ENCODE peak calls at places on chromosomes 2 and 18, in eight cellular contexts. Q, Z, D, P, F, B, N and C are unnamed samples.

GRCh38 chr2:37837576-37838335 is 87.3 kb upstream of the RMDN2 start:
- DNase-seq in P (no peak), Q (no peak), N (no peak), F (no peak), D (peak), B (no peak), Z (no peak), C (peak)

GRCh38 chr2:238897122-238897880 is 49.4 kb downstream of the TWIST2 start:
- DNase-seq in F (no peak), Q (no peak), Z (no peak), P (no peak), B (peak), D (peak), N (no peak), C (no peak)

GRCh38 chr2:19971691-19972090 is 18.2 kb downstream of the WDR35 start:
- DNase-seq in P (no peak), B (no peak), F (no peak), N (no peak), Q (no peak), D (no peak), Z (no peak), C (no peak)

GRCh38 chr2:239804161-239805042 is 220.7 kb downstream of the NDUFA10 start:
- DNase-seq in P (no peak), N (peak), Q (no peak), Z (no peak), F (no peak), D (peak), B (no peak), C (no peak)

GRCh38 chr18:63319383-63320040 is at the start of gene BCL2:
- DNase-seq in B (no peak), P (no peak), Q (no peak), Z (no peak), F (peak), D (peak), N (no peak), C (peak)

GRCh38 chr2:37711308-37711731 is 39.9 kb upstream of the CDC42EP3 start:
- DNase-seq in N (no peak), Z (peak), Q (no peak), B (no peak), D (no peak), P (no peak), F (peak), C (peak)

GRCh38 chr2:223262946-223263345 is 211.0 kb downstream of the KCNE4 start:
- DNase-seq in F (peak), B (peak), P (no peak), N (no peak), D (no peak), Z (peak), Q (no peak), C (no peak)

GRCh38 chr18:2903006-2903405 is 56.2 kb downstream of the EMILIN2 start:
- DNase-seq in Q (peak), F (no peak), P (no peak), B (no peak), Z (no peak), D (peak), N (no peak), C (peak)

GRCh38 chr2:196798980-196799379 is 503 bp downstream of the GTF3C3 start:
- DNase-seq in B (no peak), F (no peak), N (no peak), Z (no peak), D (no peak), P (no peak), Q (no peak), C (no peak)
- TF ChIP-seq EP300 in B (no peak), F (no peak), N (no peak), Z (no peak), D (no peak), P (no peak), Q (no peak), C (no peak)

GRCh38 chr2:159073256-159073655 is 104.8 kb downstream of the TANC1 start:
- DNase-seq in F (no peak), Q (no peak), N (no peak), D (no peak), P (no peak), B (no peak), Z (no peak), C (no peak)
- TF ChIP-seq EP300 in F (no peak), Q (no peak), N (no peak), D (no peak), P (no peak), B (no peak), Z (no peak), C (no peak)

DNA sequence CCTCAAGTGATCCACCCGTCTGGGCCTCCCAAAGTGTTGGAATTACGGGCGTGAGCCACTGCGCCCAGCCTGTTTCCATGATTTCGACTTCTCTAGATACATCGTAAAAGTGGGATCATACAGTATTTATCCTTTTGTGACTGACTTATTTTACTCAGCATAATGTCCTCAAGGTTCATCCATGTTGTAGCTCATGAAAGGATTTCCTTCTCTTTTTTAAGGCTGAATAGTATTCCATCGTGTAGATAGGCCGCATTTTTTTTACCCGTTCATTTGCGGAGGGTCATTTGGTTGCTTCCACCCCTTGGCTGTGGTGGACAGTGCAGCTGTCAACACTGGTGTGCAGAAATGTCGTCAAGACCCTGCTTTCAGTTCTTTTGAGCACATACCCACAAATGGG is 48.8 kb upstream of the SMAD7 start:
- DNase-seq in N (no peak), D (no peak), B (no peak), Z (no peak), Q (no peak), F (no peak), P (no peak), C (no peak)
- TF ChIP-seq EP300 in N (no peak), D (no peak), B (no peak), Z (no peak), Q (no peak), F (no peak), P (no peak), C (no peak)

DNA sequence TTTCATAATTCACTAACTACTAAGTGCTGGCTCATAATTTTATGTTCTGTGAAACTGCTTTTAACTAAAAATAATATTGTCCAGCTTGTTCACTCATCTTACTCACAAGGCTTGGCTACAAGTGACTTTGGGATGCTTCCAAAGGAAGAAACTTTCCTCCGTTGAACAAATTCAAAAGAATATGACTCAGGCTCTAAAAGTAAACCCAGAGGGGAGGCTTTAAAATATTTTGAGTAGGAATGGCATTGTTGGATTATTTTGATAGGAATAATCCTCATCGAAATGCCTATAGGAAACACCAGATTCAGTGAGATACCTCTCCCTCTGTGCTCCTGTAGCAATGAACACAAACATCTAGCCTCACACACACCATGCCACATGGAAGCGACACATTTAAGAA is 25.2 kb upstream of the TLK1 start:
- DNase-seq in D (no peak), N (no peak), B (no peak), P (no peak), F (no peak), Q (no peak), Z (no peak), C (no peak)
- TF ChIP-seq EP300 in D (no peak), N (no peak), B (no peak), P (no peak), F (no peak), Q (no peak), Z (no peak), C (no peak)

GRCh38 chr2:73856214-73856613 is 27.5 kb downstream of the STAMBP start:
- DNase-seq in F (no peak), N (no peak), P (no peak), D (no peak), Z (no peak), Q (no peak), B (no peak), C (no peak)
- TF ChIP-seq EP300 in F (no peak), N (no peak), P (no peak), D (no peak), Z (no peak), Q (no peak), B (no peak), C (no peak)

DNA sequence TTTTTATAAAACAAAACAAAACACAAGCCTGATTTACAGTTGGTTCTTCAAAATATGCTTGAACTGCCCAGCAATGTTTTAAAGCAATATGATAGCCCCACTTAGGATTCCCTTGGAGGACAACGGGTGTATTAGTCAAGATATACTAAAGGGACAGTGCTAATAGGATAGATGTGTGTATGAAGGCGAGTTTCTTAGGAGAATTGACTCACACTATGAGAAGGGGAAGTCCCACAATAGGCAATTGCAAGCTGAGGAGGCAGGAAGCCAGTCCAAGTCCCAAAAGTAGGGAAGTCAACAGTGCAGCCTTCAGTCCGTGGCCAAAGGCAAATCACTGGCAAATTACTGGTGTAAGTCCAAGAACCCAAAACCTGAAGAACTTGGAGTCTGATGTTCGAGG is 167.9 kb downstream of the CBLN2 start:
- DNase-seq in P (no peak), F (no peak), B (no peak), Z (no peak), Q (no peak), D (no peak), N (no peak), C (no peak)
- TF ChIP-seq EP300 in P (no peak), F (no peak), B (no peak), Z (no peak), Q (no peak), D (no peak), N (no peak), C (no peak)

GRCh38 chr2:69171829-69172228 is 158.8 kb downstream of the ANTXR1 start:
- DNase-seq in P (no peak), Z (no peak), F (no peak), D (no peak), N (no peak), Q (no peak), B (no peak), C (no peak)

GRCh38 chr2:69175795-69176715 is 163.1 kb downstream of the ANTXR1 start:
- DNase-seq in B (no peak), D (no peak), N (no peak), Q (no peak), F (no peak), P (no peak), Z (no peak), C (no peak)

GRCh38 chr2:69171070-69171811 is 158.3 kb downstream of the ANTXR1 start:
- DNase-seq in B (no peak), D (no peak), N (peak), Z (no peak), F (no peak), P (no peak), Q (no peak), C (no peak)

GRCh38 chr2:69177063-69177771 is 164.2 kb downstream of the ANTXR1 start:
- DNase-seq in Z (no peak), N (peak), D (peak), Q (peak), P (no peak), B (no peak), F (peak), C (peak)

GRCh38 chr2:69173706-69174105 is 160.7 kb downstream of the ANTXR1 start:
- DNase-seq in D (no peak), Q (no peak), B (no peak), F (no peak), N (no peak), P (no peak), Z (no peak), C (no peak)
- TF ChIP-seq EP300 in D (no peak), Q (no peak), B (no peak), F (no peak), N (no peak), P (no peak), Z (no peak), C (no peak)

DNA sequence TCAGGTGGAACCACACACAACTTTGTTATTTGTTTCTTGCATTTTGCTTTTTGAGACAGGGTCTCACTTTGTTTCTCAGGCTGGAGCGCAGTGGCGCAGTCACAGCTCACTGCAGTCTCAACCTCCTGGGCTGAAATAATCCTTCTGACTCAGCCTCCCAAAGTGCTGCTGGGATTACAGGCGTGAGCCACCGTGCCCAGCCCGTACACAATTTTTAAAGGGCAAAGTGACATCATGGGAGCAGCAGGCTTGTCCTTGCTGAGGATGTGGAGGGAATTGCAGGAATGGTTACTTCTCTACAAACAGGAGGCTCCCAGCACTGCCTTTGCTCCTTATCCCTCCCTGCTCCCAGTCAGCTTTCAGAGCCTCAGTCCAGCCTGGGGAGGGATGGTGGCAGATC is 355.9 kb upstream of the KLHL29 start:
- DNase-seq in B (no peak), P (no peak), Q (no peak), Z (no peak), N (no peak), D (no peak), F (no peak), C (no peak)
- TF ChIP-seq EP300 in B (no peak), P (no peak), Q (no peak), Z (no peak), N (no peak), D (no peak), F (no peak), C (no peak)

GRCh38 chr2:127080226-127080940 is 26.6 kb downstream of the BIN1 start:
- DNase-seq in N (peak), Z (no peak), P (no peak), D (no peak), B (peak), F (no peak), Q (no peak), C (peak)
- TF ChIP-seq EP300 in N (no peak), Z (no peak), P (no peak), D (no peak), B (no peak), F (no peak), Q (no peak), C (no peak)

DNA sequence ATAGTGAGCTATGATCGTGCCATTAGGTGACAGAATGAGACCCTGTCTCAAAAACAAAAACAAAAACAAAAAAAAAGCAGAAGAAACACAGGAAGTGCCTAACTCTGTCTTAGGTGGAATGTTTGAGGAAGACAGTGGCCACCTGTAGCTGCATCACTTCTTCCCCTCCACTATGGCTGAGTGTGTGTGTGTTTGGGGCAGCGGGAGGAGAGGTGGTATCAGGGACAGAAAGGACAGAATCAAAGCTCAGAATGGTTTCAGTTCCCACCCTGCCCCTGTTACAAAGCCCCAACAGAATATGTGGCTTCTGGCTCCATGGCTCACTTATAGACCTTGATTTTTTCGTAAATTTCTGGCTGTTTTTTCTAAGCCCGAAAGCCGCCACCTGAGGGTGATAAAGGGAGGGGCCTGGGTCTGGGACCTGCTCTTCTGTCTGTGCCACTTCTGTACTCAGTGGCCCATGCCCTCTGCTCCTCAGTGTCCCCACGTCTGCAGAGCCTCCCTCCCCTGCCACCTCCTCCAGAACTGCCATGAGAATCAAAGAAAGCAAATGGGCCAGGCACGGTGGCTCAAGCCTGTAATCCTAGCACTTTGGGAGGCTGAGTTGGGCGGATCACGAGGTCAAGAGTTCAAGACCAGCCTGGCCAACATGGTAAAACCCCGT is 27.4 kb downstream of the SERTAD2 start:
- DNase-seq in F (no peak), Z (no peak), Q (no peak), P (no peak), N (no peak), D (peak), B (no peak), C (no peak)
- TF ChIP-seq EP300 in F (no peak), Z (no peak), Q (no peak), P (no peak), N (no peak), D (no peak), B (no peak), C (no peak)